ENCODE peak calls at places on chromosomes 11 and 22, in four cellular contexts. D is AG08395, V is SHP77, G is RCC 7860. C is an unnamed sample.

GRCh38 chr11:77375114-77375513 is 73.6 kb upstream of the GDPD4 start:
- DNase-seq in D (peak), V (no peak), G (no peak), C (no peak)

GRCh38 chr11:69361048-69361447 is 67.1 kb downstream of the MYEOV start:
- DNase-seq in D (no peak), V (no peak), G (no peak), C (no peak)

GRCh38 chr11:77287615-77288273 is 13.7 kb downstream of the GDPD4 start:
- DNase-seq in D (peak), V (no peak), G (no peak), C (no peak)

GRCh38 chr22:35394011-35394312 is 6.0 kb upstream of the MCM5 start:
- DNase-seq in D (no peak), V (no peak), G (no peak), C (no peak)

GRCh38 chr22:26474687-26475086 is 8.9 kb downstream of the HPS4 start:
- DNase-seq in D (no peak), V (no peak), G (peak), C (no peak)

GRCh38 chr22:48536691-48537591 is 1290.7 kb downstream of the BRD1 start:
- DNase-seq in D (peak), V (no peak), G (no peak), C (no peak)

GRCh38 chr22:22820626-22821025 is 67.0 kb upstream of the IGLL5 start:
- DNase-seq in D (no peak), V (no peak), G (no peak), C (no peak)

GRCh38 chr11:2522636-2523255 is 77.9 kb downstream of the KCNQ1 start:
- DNase-seq in D (no peak), V (no peak), G (no peak), C (no peak)

GRCh38 chr11:82406611-82407010 is 327.1 kb downstream of the FAM181B start:
- DNase-seq in D (no peak), V (no peak), G (no peak), C (no peak)

GRCh38 chr22:49186293-49186692 is 641.4 kb downstream of the BRD1 start:
- DNase-seq in D (no peak), V (no peak), G (no peak), C (no peak)

GRCh38 chr11:116466231-116466630 is 306.6 kb downstream of the BUD13 start:
- DNase-seq in D (no peak), V (no peak), G (no peak), C (no peak)

GRCh38 chr11:133577403-133577802 is 45.1 kb upstream of the OPCML start:
- DNase-seq in D (no peak), V (no peak), G (no peak), C (no peak)

GRCh38 chr11:35289821-35290220 is 129.5 kb downstream of the SLC1A2 start:
- DNase-seq in D (peak), V (no peak), G (peak), C (no peak)

GRCh38 chr11:63931876-63932275 is 6.9 kb upstream of the NAA40 start:
- DNase-seq in D (no peak), V (no peak), G (no peak), C (no peak)

GRCh38 chr22:27616033-27616432 is 185.5 kb downstream of the MN1 start:
- DNase-seq in D (no peak), V (no peak), G (no peak), C (no peak)

GRCh38 chr11:123469089-123469488 is 39.0 kb downstream of the GRAMD1B start:
- DNase-seq in D (no peak), V (no peak), G (no peak), C (no peak)

GRCh38 chr11:3723014-3723708 is 52.0 kb upstream of the CHRNA10 start:
- DNase-seq in D (peak), V (no peak), G (peak), C (no peak)

GRCh38 chr11:105046898-105047579 is 1.9 kb upstream of the CARD16 start:
- DNase-seq in D (peak), V (no peak), G (peak), C (no peak)

GRCh38 chr11:8721740-8722139 is 39.1 kb downstream of the RPL27A start:
- DNase-seq in D (no peak), V (no peak), G (no peak), C (no peak)

GRCh38 chr11:44036811-44037657 is 10.7 kb upstream of the ACCSL start:
- DNase-seq in D (peak), V (peak), G (peak), C (no peak)

C was measured in omental fat pad.